ENCODE peak calls at places on chromosomes 4 and X, in seven cellular contexts. One of them, this sample, is unnamed.

GRCh38 chrX:154594491-154594890 is 9.6 kb downstream of the CTAG1A start:
- DNase-seq in body of pancreas: no peak
- DNase-seq in hepatocyte: no peak
- DNase-seq in K562: no peak
- DNase-seq in lung: no peak
- DNase-seq in colonic mucosa: no peak
- DNase-seq in cardiac muscle cell: no peak
- DNase-seq in this sample: no peak

GRCh38 chrX:136954930-136955329 is 74.4 kb upstream of the RBMX start:
- DNase-seq in cardiac muscle cell: peak
- DNase-seq in hepatocyte: peak
- DNase-seq in body of pancreas: no peak
- DNase-seq in K562: no peak
- DNase-seq in colonic mucosa: no peak
- DNase-seq in lung: no peak
- DNase-seq in this sample: no peak

GRCh38 chrX:70168238-70169188 is 8.8 kb upstream of the DGAT2L6 start:
- DNase-seq in K562: peak
- DNase-seq in cardiac muscle cell: peak
- DNase-seq in colonic mucosa: no peak
- DNase-seq in body of pancreas: no peak
- DNase-seq in lung: no peak
- DNase-seq in hepatocyte: peak
- DNase-seq in this sample: no peak

GRCh38 chr4:123573866-123574508 is 177.4 kb downstream of the SPRY1 start:
- DNase-seq in colonic mucosa: no peak
- DNase-seq in cardiac muscle cell: no peak
- DNase-seq in lung: no peak
- DNase-seq in hepatocyte: no peak
- DNase-seq in body of pancreas: no peak
- DNase-seq in K562: no peak
- DNase-seq in this sample: no peak

GRCh38 chrX:5399403-5399802 is 829.3 kb downstream of the NLGN4X start:
- DNase-seq in body of pancreas: no peak
- DNase-seq in cardiac muscle cell: no peak
- DNase-seq in hepatocyte: no peak
- DNase-seq in K562: no peak
- DNase-seq in lung: no peak
- DNase-seq in colonic mucosa: no peak
- DNase-seq in this sample: no peak

GRCh38 chrX:41923257-41923924 is at the start of gene CASK:
- DNase-seq in lung: peak
- DNase-seq in K562: peak
- DNase-seq in hepatocyte: peak
- DNase-seq in body of pancreas: peak
- DNase-seq in colonic mucosa: peak
- DNase-seq in cardiac muscle cell: peak
- DNase-seq in this sample: peak

GRCh38 chr4:1036976-1037810 is 25.8 kb downstream of the FGFRL1 start:
- DNase-seq in body of pancreas: no peak
- DNase-seq in colonic mucosa: no peak
- DNase-seq in lung: no peak
- DNase-seq in hepatocyte: no peak
- DNase-seq in cardiac muscle cell: no peak
- DNase-seq in K562: no peak
- DNase-seq in this sample: no peak

GRCh38 chr4:119498520-119498919 is 130.1 kb downstream of the PDE5A start:
- DNase-seq in lung: no peak
- DNase-seq in K562: no peak
- DNase-seq in colonic mucosa: no peak
- DNase-seq in cardiac muscle cell: peak
- DNase-seq in hepatocyte: peak
- DNase-seq in body of pancreas: no peak
- DNase-seq in this sample: peak

GRCh38 chr4:137359691-137360315 is 172.5 kb downstream of the PCDH18 start:
- DNase-seq in K562: no peak
- DNase-seq in cardiac muscle cell: peak
- DNase-seq in body of pancreas: no peak
- DNase-seq in hepatocyte: peak
- DNase-seq in lung: no peak
- DNase-seq in colonic mucosa: no peak
- DNase-seq in this sample: no peak

GRCh38 chr4:82721819-82722423 is 76.7 kb downstream of the SCD5 start:
- DNase-seq in K562: no peak
- DNase-seq in lung: no peak
- DNase-seq in hepatocyte: peak
- DNase-seq in body of pancreas: peak
- DNase-seq in cardiac muscle cell: no peak
- DNase-seq in colonic mucosa: no peak
- DNase-seq in this sample: no peak

GRCh38 chr4:140726776-140727500 is 29.2 kb downstream of the TBC1D9 start:
- DNase-seq in cardiac muscle cell: peak
- DNase-seq in K562: no peak
- DNase-seq in lung: no peak
- DNase-seq in hepatocyte: no peak
- DNase-seq in body of pancreas: no peak
- DNase-seq in colonic mucosa: peak
- DNase-seq in this sample: no peak

GRCh38 chrX:40152173-40152705 is 54.5 kb upstream of the BCOR start:
- DNase-seq in cardiac muscle cell: no peak
- DNase-seq in lung: no peak
- DNase-seq in body of pancreas: no peak
- DNase-seq in hepatocyte: no peak
- DNase-seq in colonic mucosa: peak
- DNase-seq in K562: no peak
- DNase-seq in this sample: peak

GRCh38 chrX:68945603-68946228 is 116.9 kb downstream of the EFNB1 start:
- DNase-seq in body of pancreas: no peak
- DNase-seq in hepatocyte: no peak
- DNase-seq in K562: peak
- DNase-seq in cardiac muscle cell: peak
- DNase-seq in colonic mucosa: peak
- DNase-seq in lung: peak
- DNase-seq in this sample: no peak

GRCh38 chrX:7028246-7028645 is 119.3 kb upstream of the STS start:
- DNase-seq in body of pancreas: no peak
- DNase-seq in lung: no peak
- DNase-seq in hepatocyte: no peak
- DNase-seq in cardiac muscle cell: no peak
- DNase-seq in colonic mucosa: no peak
- DNase-seq in K562: no peak
- DNase-seq in this sample: no peak

GRCh38 chrX:15143050-15143824 is 126.6 kb downstream of the ASB9 start:
- DNase-seq in K562: peak
- DNase-seq in body of pancreas: peak
- DNase-seq in colonic mucosa: peak
- DNase-seq in lung: peak
- DNase-seq in cardiac muscle cell: peak
- DNase-seq in hepatocyte: peak
- DNase-seq in this sample: no peak

GRCh38 chr4:57147335-57148060 is 37.3 kb upstream of the IGFBP7 start:
- DNase-seq in cardiac muscle cell: peak
- DNase-seq in body of pancreas: no peak
- DNase-seq in lung: no peak
- DNase-seq in colonic mucosa: no peak
- DNase-seq in hepatocyte: no peak
- DNase-seq in K562: no peak
- DNase-seq in this sample: no peak

GRCh38 chrX:121987163-121987562 is 939.8 kb downstream of the GLUD2 start:
- DNase-seq in K562: no peak
- DNase-seq in cardiac muscle cell: peak
- DNase-seq in hepatocyte: no peak
- DNase-seq in lung: no peak
- DNase-seq in body of pancreas: no peak
- DNase-seq in colonic mucosa: no peak
- DNase-seq in this sample: no peak

GRCh38 chrX:68727696-68728095 is 80.2 kb downstream of the STARD8 start:
- DNase-seq in K562: no peak
- DNase-seq in cardiac muscle cell: no peak
- DNase-seq in lung: no peak
- DNase-seq in body of pancreas: no peak
- DNase-seq in colonic mucosa: no peak
- DNase-seq in hepatocyte: no peak
- DNase-seq in this sample: peak

GRCh38 chr4:30380404-30380998 is 339.7 kb upstream of the PCDH7 start:
- DNase-seq in colonic mucosa: peak
- DNase-seq in K562: peak
- DNase-seq in body of pancreas: peak
- DNase-seq in hepatocyte: peak
- DNase-seq in cardiac muscle cell: peak
- DNase-seq in lung: no peak
- DNase-seq in this sample: no peak

GRCh38 chr4:46946914-46947313 is 37.9 kb upstream of the COX7B2 start:
- DNase-seq in lung: no peak
- DNase-seq in cardiac muscle cell: peak
- DNase-seq in hepatocyte: no peak
- DNase-seq in K562: no peak
- DNase-seq in colonic mucosa: no peak
- DNase-seq in body of pancreas: no peak
- DNase-seq in this sample: no peak

GRCh38 chrX:41960142-41960541 is 36.8 kb upstream of the CASK start:
- DNase-seq in lung: no peak
- DNase-seq in K562: no peak
- DNase-seq in colonic mucosa: no peak
- DNase-seq in body of pancreas: no peak
- DNase-seq in cardiac muscle cell: no peak
- DNase-seq in hepatocyte: no peak
- DNase-seq in this sample: no peak

GRCh38 chr4:98519268-98519993 is 139.0 kb downstream of the TSPAN5 start:
- DNase-seq in colonic mucosa: no peak
- DNase-seq in cardiac muscle cell: peak
- DNase-seq in lung: no peak
- DNase-seq in K562: no peak
- DNase-seq in hepatocyte: no peak
- DNase-seq in body of pancreas: no peak
- DNase-seq in this sample: no peak
- H3K27ac ChIP-seq in colonic mucosa: no peak
- H3K27ac ChIP-seq in cardiac muscle cell: peak
- H3K27ac ChIP-seq in lung: no peak
- H3K27ac ChIP-seq in K562: no peak
- H3K27ac ChIP-seq in hepatocyte: no peak
- H3K27ac ChIP-seq in body of pancreas: no peak
- H3K27ac ChIP-seq in this sample: no peak

GRCh38 chr4:151888367-151888866 is 127.6 kb upstream of the GATB start:
- DNase-seq in cardiac muscle cell: no peak
- DNase-seq in body of pancreas: no peak
- DNase-seq in hepatocyte: no peak
- DNase-seq in colonic mucosa: no peak
- DNase-seq in K562: no peak
- DNase-seq in lung: no peak
- DNase-seq in this sample: no peak
- TF ChIP-seq CTCF in cardiac muscle cell: no peak
- TF ChIP-seq CTCF in body of pancreas: no peak
- TF ChIP-seq CTCF in hepatocyte: no peak
- TF ChIP-seq CTCF in colonic mucosa: no peak
- TF ChIP-seq CTCF in K562: no peak
- TF ChIP-seq CTCF in lung: no peak
- TF ChIP-seq CTCF in this sample: no peak

DNA sequence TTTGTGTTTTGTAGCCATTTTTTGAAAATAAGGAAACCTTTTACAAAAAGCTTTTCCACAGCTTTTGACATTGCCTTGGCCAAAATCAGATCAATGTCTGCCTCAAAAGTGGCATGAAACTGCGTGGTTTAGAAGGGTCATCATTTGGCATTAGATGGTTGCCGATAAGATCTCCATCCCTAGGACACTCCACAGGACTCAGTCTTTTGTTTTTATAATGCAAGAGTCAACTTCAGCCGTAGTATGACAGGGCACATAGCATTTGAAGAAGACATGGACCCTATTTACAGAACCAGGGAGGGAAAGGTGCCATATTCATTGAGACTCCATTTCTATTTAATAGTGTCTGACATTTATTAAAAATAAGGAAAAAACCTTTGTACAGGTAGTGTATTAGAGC is 1.3 kb downstream of the RTL8A start:
- DNase-seq in colonic mucosa: no peak
- DNase-seq in hepatocyte: no peak
- DNase-seq in K562: no peak
- DNase-seq in cardiac muscle cell: no peak
- DNase-seq in lung: no peak
- DNase-seq in body of pancreas: no peak
- DNase-seq in this sample: no peak
- H3K27ac ChIP-seq in colonic mucosa: no peak
- H3K27ac ChIP-seq in hepatocyte: peak
- H3K27ac ChIP-seq in K562: no peak
- H3K27ac ChIP-seq in cardiac muscle cell: no peak
- H3K27ac ChIP-seq in lung: no peak
- H3K27ac ChIP-seq in body of pancreas: no peak
- H3K27ac ChIP-seq in this sample: no peak

DNA sequence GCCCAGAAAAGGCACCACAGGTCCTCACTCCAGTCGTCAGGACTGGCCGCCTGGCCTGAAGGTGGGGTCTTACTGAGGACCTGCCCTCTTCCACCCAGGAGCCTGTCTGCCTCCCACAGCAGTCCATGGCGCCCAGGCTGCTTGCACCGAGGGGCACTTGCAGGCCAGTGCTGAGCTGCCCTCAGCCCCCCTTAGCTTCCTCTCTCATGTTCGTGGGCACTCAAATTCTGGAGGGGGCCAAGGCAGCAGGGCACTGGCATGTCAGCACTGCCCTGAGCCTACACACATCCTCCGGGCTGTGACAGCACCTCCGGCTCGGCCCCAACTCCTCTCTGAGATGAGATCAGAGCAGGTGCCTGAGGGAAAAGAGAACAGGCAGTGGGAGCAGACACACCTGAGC is 27.2 kb upstream of the ZBTB33 start:
- DNase-seq in body of pancreas: no peak
- DNase-seq in cardiac muscle cell: no peak
- DNase-seq in lung: no peak
- DNase-seq in colonic mucosa: no peak
- DNase-seq in K562: no peak
- DNase-seq in hepatocyte: no peak
- DNase-seq in this sample: no peak
- TF ChIP-seq CTCF in body of pancreas: no peak
- TF ChIP-seq CTCF in cardiac muscle cell: no peak
- TF ChIP-seq CTCF in lung: no peak
- TF ChIP-seq CTCF in colonic mucosa: no peak
- TF ChIP-seq CTCF in K562: no peak
- TF ChIP-seq CTCF in hepatocyte: no peak
- TF ChIP-seq CTCF in this sample: no peak

DNA sequence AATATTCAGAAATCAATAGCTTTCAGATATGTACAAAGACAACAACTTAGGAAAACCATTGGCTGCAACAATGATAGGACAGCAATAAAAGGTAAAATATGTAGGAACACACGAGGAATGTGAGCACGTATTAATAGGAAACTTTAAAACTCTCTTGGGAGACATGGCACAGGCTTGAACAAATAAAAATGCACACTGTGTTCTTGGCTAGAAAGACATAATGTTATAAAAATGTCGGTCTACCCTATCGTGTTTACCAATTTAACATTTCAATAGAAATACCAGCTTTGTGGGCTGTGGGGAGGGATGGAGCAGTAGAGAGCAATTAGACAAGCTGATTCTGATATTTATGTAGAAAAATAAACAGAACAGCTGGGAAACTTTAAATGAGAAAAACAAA is 69.0 kb upstream of the FAM9B start:
- DNase-seq in hepatocyte: no peak
- DNase-seq in K562: no peak
- DNase-seq in body of pancreas: no peak
- DNase-seq in cardiac muscle cell: no peak
- DNase-seq in colonic mucosa: no peak
- DNase-seq in lung: no peak
- DNase-seq in this sample: no peak
- H3K27ac ChIP-seq in hepatocyte: no peak
- H3K27ac ChIP-seq in K562: no peak
- H3K27ac ChIP-seq in body of pancreas: no peak
- H3K27ac ChIP-seq in cardiac muscle cell: no peak
- H3K27ac ChIP-seq in colonic mucosa: no peak
- H3K27ac ChIP-seq in lung: no peak
- H3K27ac ChIP-seq in this sample: no peak

GRCh38 chr4:106266201-106266600 is 49.8 kb downstream of the TBCK start:
- DNase-seq in K562: peak
- DNase-seq in cardiac muscle cell: peak
- DNase-seq in hepatocyte: peak
- DNase-seq in lung: no peak
- DNase-seq in colonic mucosa: no peak
- DNase-seq in body of pancreas: no peak
- DNase-seq in this sample: no peak
- TF ChIP-seq CTCF in K562: peak
- TF ChIP-seq CTCF in cardiac muscle cell: peak
- TF ChIP-seq CTCF in hepatocyte: peak
- TF ChIP-seq CTCF in lung: no peak
- TF ChIP-seq CTCF in colonic mucosa: peak
- TF ChIP-seq CTCF in body of pancreas: no peak
- TF ChIP-seq CTCF in this sample: peak